ENCODE peak calls at places on chromosomes 12 and 14, in nine cellular contexts. T is fibroblast of lung, G is K562, S is cardiac muscle cell, I is GM23248, J is small intestine, Q is hepatocyte, F is A549, N is aorta. L is an unnamed sample. For H3K4me1, the result is how much of the 10 kb centered on the place peaks cover.

GRCh38 chr12:56897844-56898341 is 36.3 kb downstream of the SDR9C7 start:
- DNase-seq in J (no peak), F (no peak), T (no peak), N (no peak), G (no peak), I (peak), Q (no peak), S (no peak), L (no peak)

GRCh38 chr14:30861200-30861599 is 13.2 kb upstream of the COCH start:
- DNase-seq in I (no peak), S (no peak), G (no peak), F (no peak), J (no peak), N (no peak), Q (no peak), T (no peak), L (no peak)

GRCh38 chr14:45699451-45699850 is 446.4 kb upstream of the MIS18BP1 start:
- DNase-seq in T (no peak), Q (no peak), N (no peak), F (no peak), G (no peak), J (no peak), I (no peak), S (no peak), L (no peak)

GRCh38 chr12:80320121-80320678 is 123.8 kb upstream of the PTPRQ start:
- DNase-seq in J (no peak), G (no peak), I (no peak), Q (no peak), S (no peak), F (no peak), N (no peak), T (no peak), L (no peak)

GRCh38 chr12:92324849-92325500 is 179.3 kb upstream of the BTG1 start:
- DNase-seq in I (no peak), G (no peak), J (no peak), F (no peak), N (no peak), Q (no peak), T (no peak), S (no peak), L (no peak)

GRCh38 chr12:11958216-11959091 is 112.3 kb upstream of the BCL2L14 start:
- DNase-seq in J (no peak), Q (peak), G (no peak), I (peak), S (peak), F (peak), N (no peak), T (peak), L (no peak)

GRCh38 chr12:123599721-123600120 is 2.2 kb upstream of the DDX55 start:
- DNase-seq in N (no peak), G (no peak), Q (no peak), T (no peak), J (no peak), I (no peak), S (no peak), F (no peak), L (no peak)

GRCh38 chr14:30651934-30652333 is 29.8 kb downstream of the SCFD1 start:
- DNase-seq in N (no peak), Q (no peak), F (no peak), J (no peak), G (no peak), I (no peak), T (peak), S (no peak), L (no peak)

GRCh38 chr14:92426237-92426636 is 87.3 kb upstream of the RIN3 start:
- DNase-seq in T (peak), S (peak), N (no peak), G (no peak), I (peak), F (no peak), J (no peak), Q (no peak), L (no peak)

GRCh38 chr14:68440776-68441175 is 352.1 kb downstream of the ZFP36L1 start:
- DNase-seq in F (no peak), N (no peak), I (peak), J (no peak), Q (no peak), G (no peak), S (no peak), T (peak), L (no peak)

GRCh38 chr12:131222271-131223139 is 268.8 kb downstream of the ADGRD1 start:
- DNase-seq in N (no peak), Q (no peak), J (peak), I (no peak), T (no peak), G (no peak), F (no peak), S (peak), L (peak)

GRCh38 chr14:50763386-50764007 is 67.5 kb downstream of the NIN start:
- DNase-seq in G (no peak), Q (no peak), F (no peak), I (peak), N (no peak), J (no peak), T (peak), S (peak), L (no peak)

GRCh38 chr14:23171251-23171975 is 12.0 kb downstream of the SLC7A8 start:
- DNase-seq in S (no peak), Q (no peak), T (no peak), N (no peak), J (no peak), F (no peak), G (no peak), I (peak), L (no peak)

GRCh38 chr12:107320929-107321618 is 227.7 kb upstream of the CRY1 start:
- DNase-seq in I (peak), J (no peak), N (peak), Q (peak), S (peak), G (no peak), T (no peak), F (peak), L (peak)

GRCh38 chr14:73269729-73270651 is 32.7 kb downstream of the PAPLN start:
- DNase-seq in Q (peak), N (peak), S (peak), F (no peak), G (no peak), T (peak), J (peak), I (no peak), L (peak)

GRCh38 chr14:20970647-20970982 is 15.3 kb downstream of the RNASE2 start:
- DNase-seq in G (no peak), F (no peak), S (no peak), N (no peak), I (no peak), J (no peak), T (no peak), Q (no peak), L (no peak)

GRCh38 chr12:13211859-13212664 is 15.5 kb downstream of the EMP1 start:
- DNase-seq in Q (peak), F (peak), S (peak), J (peak), G (peak), I (peak), T (peak), N (peak), L (no peak)

GRCh38 chr14:63616015-63616414 is 25.7 kb downstream of the WDR89 start:
- DNase-seq in F (no peak), N (no peak), Q (no peak), G (no peak), I (no peak), J (no peak), T (peak), S (peak), L (no peak)

GRCh38 chr12:13339538-13339937 is 143.0 kb downstream of the EMP1 start:
- DNase-seq in N (no peak), T (no peak), G (peak), J (no peak), S (no peak), I (peak), Q (peak), F (peak), L (no peak)

GRCh38 chr12:6278439-6279255 is 31.8 kb upstream of the PLEKHG6 start:
- DNase-seq in I (peak), Q (peak), J (peak), S (peak), N (peak), G (peak), F (peak), T (peak), L (peak)

GRCh38 chr12:112971248-112971647 is 7.1 kb upstream of the OAS2 start:
- DNase-seq in T (no peak), J (peak), F (no peak), N (no peak), S (peak), I (no peak), Q (no peak), G (no peak), L (peak)

GRCh38 chr14:75689012-75689411 is 28.0 kb downstream of the TTLL5 start:
- DNase-seq in I (peak), G (no peak), J (no peak), F (no peak), N (peak), T (peak), S (peak), Q (no peak), L (no peak)

GRCh38 chr14:62546862-62547474 is 498.3 kb downstream of the KCNH5 start:
- DNase-seq in S (no peak), F (no peak), G (no peak), N (no peak), I (no peak), T (no peak), Q (no peak), J (no peak), L (no peak)

GRCh38 chr14:36935976-36936678 is 236.3 kb downstream of the SLC25A21 start:
- DNase-seq in S (no peak), T (no peak), N (no peak), I (peak), G (no peak), Q (no peak), J (no peak), F (no peak), L (no peak)

GRCh38 chr14:105876829-105877228 is 350.4 kb downstream of the TMEM121 start:
- DNase-seq in Q (no peak), S (no peak), G (no peak), I (no peak), T (no peak), J (no peak), F (no peak), N (peak), L (no peak)

GRCh38 chr12:115833704-115834103 is 443.8 kb downstream of the MED13L start:
- DNase-seq in F (no peak), S (no peak), J (no peak), N (no peak), T (no peak), I (no peak), G (no peak), Q (no peak), L (no peak)

GRCh38 chr12:76244298-76244697 is 103.9 kb downstream of the BBS10 start:
- DNase-seq in Q (no peak), J (no peak), F (no peak), T (no peak), S (no peak), G (no peak), I (no peak), N (no peak), L (no peak)

GRCh38 chr14:101907619-101908018 is 56.8 kb upstream of the DYNC1H1 start:
- DNase-seq in T (no peak), J (no peak), Q (no peak), F (no peak), N (no peak), G (no peak), S (no peak), I (no peak), L (no peak)

GRCh38 chr12:62787023-62787422 is 147.9 kb downstream of the PPM1H start:
- DNase-seq in T (no peak), J (no peak), N (no peak), F (no peak), Q (no peak), S (no peak), I (no peak), G (no peak), L (no peak)

GRCh38 chr14:106174206-106174605 is 647.8 kb downstream of the TMEM121 start:
- DNase-seq in J (peak), G (no peak), Q (no peak), I (no peak), N (no peak), F (no peak), S (no peak), T (no peak), L (peak)

GRCh38 chr14:77102154-77102553 is 4.1 kb downstream of the CIPC start:
- DNase-seq in T (no peak), F (no peak), G (no peak), N (no peak), I (no peak), J (peak), Q (no peak), S (no peak), L (no peak)

GRCh38 chr12:5000658-5001390 is 42.9 kb upstream of the KCNA5 start:
- DNase-seq in S (no peak), N (no peak), I (no peak), G (no peak), T (no peak), J (no peak), F (no peak), Q (no peak), L (no peak)
- H3K4me1 ChIP-seq in S (under half), N (under half), I (under half), G (under half), T (under half), J (under half), F (under half), Q (under half), L (under half)

GRCh38 chr14:102942069-102942468 is 19.6 kb downstream of the AMN start:
- DNase-seq in J (no peak), I (no peak), S (no peak), Q (no peak), G (no peak), F (no peak), N (no peak), T (no peak), L (no peak)
- H3K4me1 ChIP-seq in J (under half), I (under half), S (under half), Q (under half), G (under half), F (under half), N (under half), T (under half), L (under half)

GRCh38 chr12:54292083-54292930 is 8.5 kb downstream of the NFE2 start:
- DNase-seq in T (no peak), S (no peak), F (no peak), J (no peak), Q (no peak), G (peak), I (no peak), N (no peak), L (no peak)

GRCh38 chr12:54285150-54286041 is 4.9 kb downstream of the HNRNPA1 start:
- DNase-seq in T (no peak), G (peak), N (no peak), I (peak), Q (no peak), F (no peak), S (no peak), J (no peak), L (no peak)

GRCh38 chr12:54282949-54283593 is 2.5 kb downstream of the HNRNPA1 start:
- DNase-seq in Q (no peak), G (peak), I (no peak), F (no peak), N (no peak), J (no peak), S (no peak), T (no peak), L (peak)

GRCh38 chr12:54286042-54286931 is 5.8 kb downstream of the HNRNPA1 start:
- DNase-seq in F (no peak), J (peak), N (no peak), T (no peak), S (peak), Q (peak), I (no peak), G (peak), L (no peak)

GRCh38 chr12:54287316-54288157 is 7.0 kb downstream of the HNRNPA1 start:
- DNase-seq in T (no peak), S (no peak), I (peak), N (no peak), J (peak), Q (no peak), F (no peak), G (peak), L (no peak)
- H3K4me1 ChIP-seq in T (under half), S (under half), I (under half), N (under half), J (under half), Q (under half), F (under half), G (under half), L (half or more)

DNA sequence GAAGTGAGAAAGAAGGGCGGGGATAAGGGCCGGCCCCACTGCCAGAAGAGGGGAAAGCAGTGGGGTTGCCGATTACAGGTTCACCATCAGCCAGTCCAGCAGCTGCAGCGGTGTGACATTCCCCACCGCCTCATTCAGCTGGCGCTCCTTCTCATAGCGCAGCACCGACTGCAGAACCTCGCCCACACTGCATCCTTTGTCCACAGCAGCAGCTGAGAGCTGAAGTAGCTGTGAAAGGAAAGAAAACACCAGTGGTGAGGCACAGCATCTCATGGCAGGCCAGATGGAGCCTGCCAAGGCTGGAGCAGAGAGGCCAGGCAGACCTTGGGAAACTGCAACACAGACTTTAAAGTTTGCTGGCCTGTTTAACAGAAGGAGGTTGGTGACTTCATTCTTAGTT is 33.2 kb downstream of the AKAP3 start:
- DNase-seq in Q (no peak), I (no peak), T (no peak), J (no peak), S (no peak), N (no peak), F (no peak), G (no peak), L (no peak)
- H3K4me1 ChIP-seq in Q (under half), I (under half), T (under half), J (under half), S (under half), N (under half), F (under half), G (under half), L (under half)